ENCODE peak calls at places on chromosomes 16 and 17, in seven cellular contexts. N is HCT116, D is GM12878, U is K562, W is SK-N-SH, F is H1, T is HepG2. Y is an unnamed sample.

GRCh38 chr16:80687606-80688005 is 116.8 kb downstream of the CDYL2 start:
- DNase-seq in N (no peak), D (no peak), U (no peak), W (no peak), F (no peak), T (no peak), Y (no peak)

GRCh38 chr17:39835038-39835786 is 28.9 kb downstream of the IKZF3 start:
- DNase-seq in N (no peak), D (no peak), U (no peak), W (no peak), F (no peak), T (peak; percentile 30), Y (no peak)

GRCh38 chr17:75662511-75662910 is 4.4 kb downstream of the RECQL5 start:
- DNase-seq in N (no peak), D (no peak), U (no peak), W (no peak), F (no peak), T (no peak), Y (no peak)

GRCh38 chr17:44354582-44355309 is 8.9 kb downstream of the FAM171A2 start:
- DNase-seq in N (no peak), D (no peak), U (peak; percentile 17), W (no peak), F (peak; percentile 96), T (no peak), Y (no peak)

GRCh38 chr16:80806957-80807356 is 2.6 kb upstream of the CDYL2 start:
- DNase-seq in N (no peak), D (no peak), U (no peak), W (no peak), F (no peak), T (peak; percentile 11), Y (no peak)

GRCh38 chr16:11639925-11640899 is 28.0 kb upstream of the SNN start:
- DNase-seq in N (peak; percentile 63), D (no peak), U (peak; percentile 10), W (no peak), F (no peak), T (peak; percentile 90), Y (peak; percentile 82)

GRCh38 chr17:76268015-76268749 is 3.0 kb downstream of the UBALD2 start:
- DNase-seq in N (no peak), D (peak; percentile 76), U (peak; percentile 63), W (peak; percentile 39), F (no peak), T (no peak), Y (no peak)

GRCh38 chr17:76726231-76726765 is at the start of gene JMJD6:
- DNase-seq in N (peak; percentile 97), D (peak; percentile 86), U (peak; percentile 89), W (peak; percentile 99), F (peak; percentile 90), T (peak; percentile 93), Y (peak; percentile 99)

GRCh38 chr16:28307936-28308335 is 15.6 kb downstream of the SBK1 start:
- DNase-seq in N (no peak), D (no peak), U (no peak), W (no peak), F (no peak), T (peak; percentile 49), Y (no peak)

GRCh38 chr16:97822-98221 is 19.8 kb downstream of the MPG start:
- DNase-seq in N (no peak), D (no peak), U (no peak), W (no peak), F (no peak), T (no peak), Y (no peak)

GRCh38 chr16:25912321-25912720 is 220.6 kb downstream of the HS3ST4 start:
- DNase-seq in N (no peak), D (no peak), U (no peak), W (no peak), F (no peak), T (no peak), Y (no peak)

GRCh38 chr16:2795714-2796143 is 2.5 kb upstream of the PRSS41 start:
- DNase-seq in N (no peak), D (no peak), U (no peak), W (no peak), F (no peak), T (no peak), Y (no peak)

GRCh38 chr16:87052506-87052905 is 264.7 kb downstream of the C16orf95 start:
- DNase-seq in N (no peak), D (no peak), U (peak; percentile 29), W (no peak), F (no peak), T (no peak), Y (peak; percentile 27)

GRCh38 chr16:68091604-68092261 is 6.6 kb downstream of the NFATC3 start:
- DNase-seq in N (no peak), D (no peak), U (no peak), W (no peak), F (no peak), T (peak; percentile 70), Y (peak; percentile 59)

GRCh38 chr17:30600062-30600829 is 123.0 kb downstream of the GOSR1 start:
- DNase-seq in N (peak; percentile 59), D (peak; percentile 38), U (no peak), W (peak; percentile 97), F (peak; percentile 91), T (peak; percentile 64), Y (peak; percentile 92)

GRCh38 chr16:71407731-71408130 is 34.1 kb downstream of the TLE7 start:
- DNase-seq in N (no peak), D (no peak), U (no peak), W (no peak), F (no peak), T (no peak), Y (no peak)

GRCh38 chr16:76535-77272 is 1.3 kb upstream of the MPG start:
- DNase-seq in N (no peak), D (no peak), U (peak; percentile 85), W (no peak), F (no peak), T (peak; percentile 66), Y (no peak)

GRCh38 chr17:39972271-39972670 is 8.3 kb upstream of the PSMD3 start:
- DNase-seq in N (no peak), D (no peak), U (no peak), W (no peak), F (no peak), T (no peak), Y (no peak)

GRCh38 chr16:21100447-21100846 is 50.2 kb downstream of the DNAH3 start:
- DNase-seq in N (peak; percentile 19), D (no peak), U (no peak), W (no peak), F (no peak), T (no peak), Y (no peak)

GRCh38 chr17:65294184-65294719 is 157.1 kb downstream of the RGS9 start:
- DNase-seq in N (peak; percentile 72), D (no peak), U (peak; percentile 68), W (peak; percentile 87), F (peak; percentile 77), T (peak; percentile 68), Y (peak; percentile 79)

DNA sequence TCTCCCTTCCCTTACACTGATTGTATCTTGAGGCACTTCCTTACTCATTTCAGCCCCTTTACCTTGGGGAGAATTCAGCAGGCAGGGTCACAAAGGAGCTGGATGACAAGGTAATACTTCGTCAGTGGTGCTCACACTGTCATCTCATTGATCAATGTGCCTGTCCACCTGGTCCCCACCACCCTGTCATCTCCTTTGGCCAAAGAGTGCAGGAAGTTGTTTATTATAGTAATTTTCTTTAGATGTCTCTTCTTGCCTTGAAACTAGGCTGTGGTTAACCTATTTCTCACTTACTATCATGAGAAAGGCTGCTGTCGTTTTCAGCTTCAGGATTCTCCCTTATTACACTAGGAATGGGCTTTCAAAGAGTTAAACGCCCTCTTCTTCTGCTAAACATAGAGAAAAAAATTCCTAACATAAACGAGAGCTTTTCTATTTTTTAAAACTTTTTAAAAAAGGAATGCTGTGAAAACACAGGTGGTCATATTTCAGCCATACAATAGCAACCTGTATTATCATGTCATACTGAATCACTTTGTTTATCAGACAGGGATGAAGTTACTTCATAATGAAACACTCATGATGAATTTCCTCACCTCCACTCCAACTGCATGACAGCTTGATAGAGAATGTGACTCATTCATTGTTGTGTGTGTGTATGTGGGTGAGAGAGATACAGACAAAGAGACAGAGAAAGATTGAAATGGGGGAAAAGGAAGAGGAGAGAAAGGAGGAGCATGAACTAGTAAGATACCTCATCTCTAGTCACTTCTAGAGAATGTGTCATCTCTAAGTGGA is 108.8 kb downstream of the SYCE1L start:
- DNase-seq in N (no peak), D (no peak), U (no peak), W (no peak), F (no peak), T (no peak), Y (no peak)
- TF ChIP-seq JUND in N (no peak), D (no peak), U (no peak), W (peak; percentile 50), F (no peak), T (no peak), Y (no peak)

DNA sequence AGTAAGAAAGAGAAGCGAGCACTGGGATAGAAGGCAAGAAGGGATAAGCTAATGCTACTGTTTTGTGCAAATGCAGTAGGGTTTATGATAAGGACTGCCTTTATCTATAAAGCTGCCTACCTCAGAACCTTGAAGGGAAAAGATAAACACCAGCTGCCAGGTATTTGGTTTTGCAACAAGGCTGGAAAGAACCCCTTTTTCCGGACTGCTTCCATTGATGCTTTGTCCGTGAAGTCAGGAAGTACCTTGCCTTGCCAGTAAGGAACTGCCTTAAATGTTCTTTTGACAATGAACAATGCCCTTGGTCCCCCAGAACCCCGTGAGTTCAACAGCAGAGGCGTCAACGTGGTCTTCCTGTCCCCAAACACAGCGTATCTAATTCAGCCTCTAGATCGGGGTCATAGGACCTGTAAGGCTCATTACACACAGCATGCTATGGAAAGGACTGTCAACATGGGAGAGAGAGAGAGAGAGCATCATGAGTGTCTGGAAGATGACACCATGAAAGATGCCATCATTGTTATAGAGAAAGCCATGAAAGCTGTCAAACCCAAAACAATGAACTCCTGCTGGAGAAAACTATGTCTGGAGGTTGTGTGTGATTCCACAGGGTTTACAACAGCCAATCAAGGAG is 113.4 kb downstream of the ANKRD11 start:
- DNase-seq in N (no peak), D (no peak), U (no peak), W (no peak), F (no peak), T (peak; percentile 50), Y (no peak)
- TF ChIP-seq JUND in N (no peak), D (no peak), U (no peak), W (no peak), F (no peak), T (no peak), Y (no peak)

DNA sequence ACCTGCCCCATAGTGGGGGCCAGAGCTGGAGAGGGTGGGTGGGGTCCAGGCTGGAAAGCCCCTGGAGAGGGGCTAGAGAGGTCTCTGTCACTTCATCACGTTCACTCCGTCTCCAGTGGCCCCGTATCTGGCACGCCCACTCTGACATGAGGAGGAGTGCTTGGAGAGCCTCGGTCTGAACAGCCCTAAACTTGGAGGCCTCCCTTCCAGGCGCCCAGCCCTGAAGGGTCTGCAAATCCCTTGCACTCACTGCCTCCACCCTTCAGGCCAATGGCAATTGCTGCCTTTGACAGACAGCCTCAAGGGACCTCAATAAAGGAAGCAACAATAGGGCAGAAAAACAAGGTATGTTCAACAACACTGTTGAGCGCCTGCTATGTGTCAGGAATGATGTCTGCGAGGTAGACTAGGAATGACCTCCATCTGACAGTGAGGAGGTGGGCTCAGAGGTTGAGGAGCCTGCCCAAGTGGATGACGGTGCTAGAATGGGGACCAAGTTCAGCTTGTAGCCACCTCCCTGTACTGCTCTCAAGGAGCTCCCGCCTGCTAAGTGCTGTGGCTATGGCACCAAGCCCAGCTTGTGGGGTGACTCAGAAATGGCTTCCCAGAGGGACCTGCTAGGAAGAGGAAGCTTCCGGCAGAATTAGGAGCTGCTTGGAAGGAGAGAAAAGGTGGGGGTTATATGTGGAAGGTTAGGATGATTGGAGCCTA is 2.9 kb upstream of the EPX start:
- DNase-seq in N (peak; percentile 47), D (no peak), U (no peak), W (peak; percentile 30), F (no peak), T (no peak), Y (peak; percentile 11)
- TF ChIP-seq JUND in N (no peak), D (no peak), U (peak; percentile 48), W (no peak), F (no peak), T (no peak), Y (no peak)

GRCh38 chr17:37327341-37328090 is 48.3 kb upstream of the C17orf78 start:
- DNase-seq in N (no peak), D (no peak), U (no peak), W (no peak), F (no peak), T (no peak), Y (no peak)
- TF ChIP-seq JUND in N (no peak), D (no peak), U (no peak), W (no peak), F (no peak), T (no peak), Y (no peak)